ENCODE peak calls at places on chromosomes 16 and 17, in five cellular contexts. One of them, this sample, is unnamed.

GRCh38 chr16:82002831-82003230 is 8.4 kb downstream of the SDR42E1 start:
- DNase-seq in epithelial cell of prostate: no peak
- DNase-seq in smooth muscle cell of the brain vasculature: no peak
- DNase-seq in cardiac fibroblast: no peak
- DNase-seq in germinal center: no peak
- DNase-seq in this sample: no peak

GRCh38 chr16:65842067-65842466 is 524.4 kb upstream of the CDH5 start:
- DNase-seq in epithelial cell of prostate: no peak
- DNase-seq in smooth muscle cell of the brain vasculature: no peak
- DNase-seq in cardiac fibroblast: no peak
- DNase-seq in germinal center: no peak
- DNase-seq in this sample: no peak

GRCh38 chr17:3574231-3574630 is 16.6 kb upstream of the TRPV3 start:
- DNase-seq in epithelial cell of prostate: no peak
- DNase-seq in smooth muscle cell of the brain vasculature: no peak
- DNase-seq in cardiac fibroblast: no peak
- DNase-seq in germinal center: no peak
- DNase-seq in this sample: no peak

GRCh38 chr17:1267471-1267947 is 2.7 kb upstream of the BHLHA9 start:
- DNase-seq in epithelial cell of prostate: no peak
- DNase-seq in smooth muscle cell of the brain vasculature: no peak
- DNase-seq in cardiac fibroblast: peak
- DNase-seq in germinal center: no peak
- DNase-seq in this sample: no peak

GRCh38 chr17:37701424-37702020 is 43.3 kb downstream of the HNF1B start:
- DNase-seq in epithelial cell of prostate: no peak
- DNase-seq in smooth muscle cell of the brain vasculature: no peak
- DNase-seq in cardiac fibroblast: peak
- DNase-seq in germinal center: peak
- DNase-seq in this sample: peak

GRCh38 chr17:82396601-82397435 is 21.3 kb upstream of the HEXD start:
- DNase-seq in epithelial cell of prostate: no peak
- DNase-seq in smooth muscle cell of the brain vasculature: peak
- DNase-seq in cardiac fibroblast: peak
- DNase-seq in germinal center: no peak
- DNase-seq in this sample: no peak

GRCh38 chr16:83338138-83338537 is 469.6 kb upstream of the HSBP1 start:
- DNase-seq in epithelial cell of prostate: no peak
- DNase-seq in smooth muscle cell of the brain vasculature: no peak
- DNase-seq in cardiac fibroblast: peak
- DNase-seq in germinal center: no peak
- DNase-seq in this sample: no peak

GRCh38 chr16:26795184-26795583 is 271.5 kb upstream of the C16orf82 start:
- DNase-seq in epithelial cell of prostate: no peak
- DNase-seq in smooth muscle cell of the brain vasculature: no peak
- DNase-seq in cardiac fibroblast: no peak
- DNase-seq in germinal center: peak
- DNase-seq in this sample: no peak

GRCh38 chr16:35296962-35297653 is 1837.7 kb downstream of the TP53TG3F start:
- DNase-seq in epithelial cell of prostate: no peak
- DNase-seq in smooth muscle cell of the brain vasculature: no peak
- DNase-seq in cardiac fibroblast: no peak
- DNase-seq in germinal center: no peak
- DNase-seq in this sample: no peak

GRCh38 chr17:39462644-39463375 is 1.5 kb downstream of the CDK12 start:
- DNase-seq in epithelial cell of prostate: no peak
- DNase-seq in smooth muscle cell of the brain vasculature: no peak
- DNase-seq in cardiac fibroblast: no peak
- DNase-seq in germinal center: peak
- DNase-seq in this sample: no peak

GRCh38 chr17:31269597-31269996 is 27.4 kb downstream of the OMG start:
- DNase-seq in epithelial cell of prostate: peak
- DNase-seq in smooth muscle cell of the brain vasculature: peak
- DNase-seq in cardiac fibroblast: peak
- DNase-seq in germinal center: no peak
- DNase-seq in this sample: peak

GRCh38 chr17:75722076-75722475 is 817 bp downstream of the ITGB4 start:
- DNase-seq in epithelial cell of prostate: no peak
- DNase-seq in smooth muscle cell of the brain vasculature: no peak
- DNase-seq in cardiac fibroblast: no peak
- DNase-seq in germinal center: no peak
- DNase-seq in this sample: no peak

GRCh38 chr17:7060165-7060890 is 16.4 kb upstream of the SLC16A11 start:
- DNase-seq in epithelial cell of prostate: peak
- DNase-seq in smooth muscle cell of the brain vasculature: no peak
- DNase-seq in cardiac fibroblast: peak
- DNase-seq in germinal center: no peak
- DNase-seq in this sample: peak

GRCh38 chr17:57653279-57653678 is 91.8 kb downstream of the CCDC182 start:
- DNase-seq in epithelial cell of prostate: no peak
- DNase-seq in smooth muscle cell of the brain vasculature: no peak
- DNase-seq in cardiac fibroblast: no peak
- DNase-seq in germinal center: no peak
- DNase-seq in this sample: no peak

GRCh38 chr17:31413871-31414589 is 22.6 kb downstream of the RAB11FIP4 start:
- DNase-seq in epithelial cell of prostate: peak
- DNase-seq in smooth muscle cell of the brain vasculature: no peak
- DNase-seq in cardiac fibroblast: peak
- DNase-seq in germinal center: no peak
- DNase-seq in this sample: no peak

GRCh38 chr17:5870231-5870953 is 199.8 kb upstream of the WSCD1 start:
- DNase-seq in epithelial cell of prostate: no peak
- DNase-seq in smooth muscle cell of the brain vasculature: no peak
- DNase-seq in cardiac fibroblast: no peak
- DNase-seq in germinal center: no peak
- DNase-seq in this sample: no peak

GRCh38 chr17:39139137-39139516 is 12.3 kb downstream of the PLXDC1 start:
- DNase-seq in epithelial cell of prostate: peak
- DNase-seq in smooth muscle cell of the brain vasculature: no peak
- DNase-seq in cardiac fibroblast: peak
- DNase-seq in germinal center: no peak
- DNase-seq in this sample: no peak

GRCh38 chr16:86541560-86541959 is 13.5 kb downstream of the MTHFSD start:
- DNase-seq in epithelial cell of prostate: no peak
- DNase-seq in smooth muscle cell of the brain vasculature: no peak
- DNase-seq in cardiac fibroblast: no peak
- DNase-seq in germinal center: no peak
- DNase-seq in this sample: no peak

GRCh38 chr16:15810411-15810810 is 46.4 kb downstream of the MYH11 start:
- DNase-seq in epithelial cell of prostate: no peak
- DNase-seq in smooth muscle cell of the brain vasculature: no peak
- DNase-seq in cardiac fibroblast: no peak
- DNase-seq in germinal center: no peak
- DNase-seq in this sample: no peak

GRCh38 chr16:82699711-82700495 is 73.1 kb downstream of the CDH13 start:
- DNase-seq in epithelial cell of prostate: no peak
- DNase-seq in smooth muscle cell of the brain vasculature: peak
- DNase-seq in cardiac fibroblast: peak
- DNase-seq in germinal center: no peak
- DNase-seq in this sample: peak

GRCh38 chr16:72961115-72961832 is 86.7 kb downstream of the ZFHX3 start:
- DNase-seq in epithelial cell of prostate: no peak
- DNase-seq in smooth muscle cell of the brain vasculature: no peak
- DNase-seq in cardiac fibroblast: peak
- DNase-seq in germinal center: no peak
- DNase-seq in this sample: no peak

GRCh38 chr17:29758255-29758654 is 135.5 kb upstream of the CORO6 start:
- DNase-seq in epithelial cell of prostate: no peak
- DNase-seq in smooth muscle cell of the brain vasculature: no peak
- DNase-seq in cardiac fibroblast: no peak
- DNase-seq in germinal center: no peak
- DNase-seq in this sample: no peak

GRCh38 chr17:2963332-2964027 is 99.9 kb downstream of the OR1D5 start:
- DNase-seq in epithelial cell of prostate: no peak
- DNase-seq in smooth muscle cell of the brain vasculature: no peak
- DNase-seq in cardiac fibroblast: no peak
- DNase-seq in germinal center: no peak
- DNase-seq in this sample: no peak

This sample was measured in dermis microvascular lymphatic vessel endothelial cell.